ENCODE peak calls at places on chromosomes 4 and X, in four cellular contexts. N is smooth muscle cell of the brain vasculature, H is NCI-H1105, R is occipital lobe. G is an unnamed sample.
A peak's percentile ranks its signal among the peaks of the same experiment; 100 is the strongest.

GRCh38 chr4:7291372-7292135 is 99.2 kb downstream of the SORCS2 start:
- DNase-seq in H (no peak), N (no peak), R (peak; percentile 34), G (no peak)

GRCh38 chr4:100095729-100096595 is 94.3 kb downstream of the DDIT4L start:
- DNase-seq in H (no peak), R (peak; percentile 13), N (peak; percentile 13), G (peak; percentile 54)

GRCh38 chrX:128457674-128458073 is 405.5 kb upstream of the ACTRT1 start:
- DNase-seq in R (no peak), N (no peak), H (no peak), G (no peak)

GRCh38 chr4:57190651-57191481 is 80.7 kb upstream of the IGFBP7 start:
- DNase-seq in N (no peak), R (no peak), H (no peak), G (peak; percentile 18)

GRCh38 chr4:149120331-149121014 is 678.3 kb upstream of the NR3C2 start:
- DNase-seq in R (no peak), N (no peak), H (no peak), G (no peak)

GRCh38 chrX:131288738-131289511 is at the start of gene IGSF1:
- DNase-seq in R (peak; percentile 17), H (peak; percentile 42), N (no peak), G (peak; percentile 17)

GRCh38 chr4:38467296-38467695 is 196.7 kb upstream of the KLF3 start:
- DNase-seq in H (no peak), R (no peak), N (no peak), G (no peak)

GRCh38 chr4:175298119-175298518 is 380.0 kb downstream of the ADAM29 start:
- DNase-seq in R (no peak), H (no peak), N (no peak), G (no peak)

GRCh38 chr4:137768881-137769280 is 236.6 kb upstream of the PCDH18 start:
- DNase-seq in H (no peak), N (no peak), R (no peak), G (no peak)

GRCh38 chr4:14404730-14405129 is 597.6 kb upstream of the CPEB2 start:
- DNase-seq in H (no peak), N (no peak), R (no peak), G (no peak)

GRCh38 chrX:153775293-153775595 is 5.6 kb upstream of the SRPK3 start:
- DNase-seq in R (no peak), N (no peak), H (no peak), G (no peak)

GRCh38 chrX:71053217-71053621 is 14.9 kb downstream of the SNX12 start:
- DNase-seq in H (no peak), N (no peak), R (no peak), G (no peak)

G was measured in HepG2.